ENCODE peak calls at places on chromosomes 13 and 19, in six cellular contexts. V is CD4-positive, alpha-beta T cell; O is thoracic aorta; Y is foreskin keratinocyte; D is astrocyte; X is epithelial cell of prostate. P is an unnamed sample.

GRCh38 chr19:1809663-1810062 is 2.4 kb downstream of the ATP8B3 start:
- DNase-seq in X (no peak), V (no peak), Y (no peak), O (no peak), D (no peak), P (no peak)

GRCh38 chr19:34236035-34236793 is 18.1 kb upstream of the GARRE1 start:
- DNase-seq in V (no peak), Y (no peak), O (no peak), D (peak; percentile 47), X (no peak), P (no peak)

GRCh38 chr19:55113570-55114039 is 3.8 kb downstream of the PPP1R12C start:
- DNase-seq in Y (peak; percentile 27), X (no peak), O (peak; percentile 92), D (peak; percentile 78), V (no peak), P (peak; percentile 26)

GRCh38 chr13:34777914-34778303 is 164.2 kb upstream of the NBEA start:
- DNase-seq in O (no peak), Y (no peak), V (no peak), D (no peak), X (no peak), P (no peak)

GRCh38 chr19:1223018-1223855 is 14.6 kb downstream of the CBARP start:
- DNase-seq in X (no peak), Y (no peak), O (no peak), V (no peak), D (no peak), P (no peak)

GRCh38 chr13:84446972-84447700 is 564.9 kb upstream of the SLITRK1 start:
- DNase-seq in X (no peak), V (no peak), O (no peak), Y (peak; percentile 46), D (no peak), P (no peak)

GRCh38 chr13:48819889-48820288 is 155.8 kb upstream of the FNDC3A start:
- DNase-seq in O (no peak), X (no peak), D (no peak), V (no peak), Y (peak; percentile 26), P (no peak)

GRCh38 chr13:112895521-112896465 is 73.2 kb upstream of the MCF2L start:
- DNase-seq in V (no peak), O (no peak), X (no peak), D (no peak), Y (no peak), P (no peak)

GRCh38 chr19:29263305-29264080 is 50.5 kb upstream of the UQCRFS1 start:
- DNase-seq in V (peak; percentile 33), O (no peak), D (no peak), X (no peak), Y (no peak), P (no peak)

GRCh38 chr13:58313219-58313618 is 681.7 kb downstream of the PCDH17 start:
- DNase-seq in X (no peak), D (no peak), Y (no peak), O (no peak), V (no peak), P (no peak)

GRCh38 chr13:113013878-113014751 is 45.1 kb downstream of the MCF2L start:
- DNase-seq in D (no peak), X (no peak), Y (peak; percentile 26), V (no peak), O (no peak), P (no peak)

GRCh38 chr19:49502866-49503581 is 6.8 kb downstream of the RPS11 start:
- DNase-seq in O (no peak), Y (no peak), X (no peak), D (peak; percentile 44), V (peak; percentile 56), P (no peak)

GRCh38 chr13:45846681-45847080 is 4.9 kb downstream of the SIAH3 start:
- DNase-seq in D (no peak), O (no peak), V (no peak), Y (no peak), X (no peak), P (no peak)

GRCh38 chr19:31002852-31003251 is 346.4 kb downstream of the TSHZ3 start:
- DNase-seq in V (no peak), Y (no peak), X (no peak), O (no peak), D (no peak), P (no peak)

GRCh38 chr19:4267101-4267900 is 11.8 kb upstream of the SHD start:
- DNase-seq in O (no peak), V (peak; percentile 57), D (no peak), X (no peak), Y (peak; percentile 28), P (no peak)

DNA sequence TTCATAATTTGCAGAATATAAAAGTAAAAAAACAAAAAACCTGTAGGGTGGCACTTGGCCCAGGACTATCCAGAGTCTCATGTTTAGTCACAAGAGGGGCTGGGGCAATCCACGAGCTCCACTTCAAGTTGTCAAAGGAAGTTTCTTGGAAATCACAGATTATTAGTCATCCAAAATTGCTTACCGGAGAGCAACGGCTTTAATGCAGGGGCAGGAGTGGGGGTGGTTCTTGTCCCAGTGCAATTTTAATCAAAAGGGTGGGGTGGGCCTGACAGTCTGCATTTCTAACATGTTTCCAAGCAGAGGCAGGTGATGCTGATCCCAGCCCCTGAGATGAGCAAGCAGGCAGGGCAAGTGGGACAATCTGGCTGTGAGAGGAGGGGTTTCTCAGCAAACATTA is 233.9 kb downstream of the ABCC4 start:
- DNase-seq in D (peak; percentile 36), X (no peak), O (no peak), Y (peak; percentile 7), V (no peak), P (no peak)
- H3K27ac ChIP-seq in D (no peak overlapping the region), X (no peak overlapping the region), O (no peak overlapping the region), Y (no peak overlapping the region), V (no peak overlapping the region), P (no peak overlapping the region)

GRCh38 chr13:99737456-99737855 is 234.1 kb downstream of the ZIC5 start:
- DNase-seq in X (no peak), D (no peak), O (no peak), Y (no peak), V (no peak), P (no peak)

GRCh38 chr13:99743079-99743478 is 228.5 kb downstream of the ZIC5 start:
- DNase-seq in X (no peak), O (no peak), V (no peak), Y (no peak), D (no peak), P (no peak)

GRCh38 chr13:99746857-99747710 is 224.5 kb downstream of the ZIC5 start:
- DNase-seq in O (no peak), V (no peak), X (no peak), Y (no peak), D (no peak), P (no peak)

GRCh38 chr13:99740261-99740979 is 231.1 kb downstream of the ZIC5 start:
- DNase-seq in X (no peak), V (no peak), D (no peak), O (no peak), Y (no peak), P (no peak)

GRCh38 chr13:99741979-99742378 is 229.6 kb downstream of the ZIC5 start:
- DNase-seq in V (no peak), O (no peak), X (no peak), Y (no peak), D (no peak), P (no peak)
- H3K27ac ChIP-seq in V (no peak overlapping the region), O (no peak overlapping the region), X (no peak overlapping the region), Y (no peak overlapping the region), D (no peak overlapping the region), P (no peak overlapping the region)

GRCh38 chr13:110405597-110406450 is 98.7 kb downstream of the COL4A2 start:
- DNase-seq in X (no peak), O (no peak), Y (peak; percentile 15), V (no peak), D (peak; percentile 96), P (no peak)
- H3K27ac ChIP-seq in X (no peak overlapping the region), O (peak overlapping the region; percentile 67), Y (no peak overlapping the region), V (no peak overlapping the region), D (peak overlapping the region; percentile 85), P (no peak overlapping the region)

GRCh38 chr13:32427852-32428580 is at the start of gene N4BP2L1:
- DNase-seq in O (peak; percentile 45), Y (no peak), D (no peak), V (peak; percentile 80), X (no peak), P (peak; percentile 55)
- H3K27ac ChIP-seq in O (peak within 1 kb of the TSS; percentile 89), Y (no peak within 1 kb of the TSS), D (no peak within 1 kb of the TSS), V (peak within 1 kb of the TSS; percentile 91), X (no peak within 1 kb of the TSS), P (peak within 1 kb of the TSS; percentile 83)

GRCh38 chr13:51137250-51137649 is 26.2 kb upstream of the C13orf42 start:
- DNase-seq in D (no peak), Y (no peak), X (no peak), O (no peak), V (no peak), P (no peak)

GRCh38 chr13:51136276-51136980 is 25.4 kb upstream of the C13orf42 start:
- DNase-seq in D (no peak), Y (no peak), X (no peak), V (no peak), O (no peak), P (no peak)

GRCh38 chr13:51130348-51130747 is 19.3 kb upstream of the C13orf42 start:
- DNase-seq in V (no peak), O (no peak), Y (no peak), X (no peak), D (no peak), P (no peak)

GRCh38 chr13:51134763-51135365 is 23.8 kb upstream of the C13orf42 start:
- DNase-seq in O (no peak), D (no peak), X (no peak), Y (no peak), V (no peak), P (no peak)
- H3K27ac ChIP-seq in O (no peak overlapping the region), D (no peak overlapping the region), X (no peak overlapping the region), Y (no peak overlapping the region), V (no peak overlapping the region), P (no peak overlapping the region)

P was measured in substantia nigra.